ENCODE peak calls at places on chromosomes 16 and 17, in ten cellular contexts. H, S, F, W, V, T, I, J, Y and Z are unnamed samples.

GRCh38 chr17:83096401-83097220 is 17.2 kb downstream of the METRNL start:
- DNase-seq in J (no peak), Y (no peak), W (peak; percentile 71), T (no peak), H (no peak), V (no peak), F (no peak), I (no peak), S (peak; percentile 66), Z (no peak)

GRCh38 chr16:2364638-2365210 is 24.2 kb upstream of the ABCA3 start:
- DNase-seq in F (no peak), S (no peak), W (peak; percentile 7), V (no peak), Y (no peak), J (no peak), I (no peak), T (no peak), H (peak; percentile 16), Z (no peak)

GRCh38 chr16:58755989-58756649 is 22.0 kb upstream of the GOT2 start:
- DNase-seq in S (peak; percentile 2), I (peak; percentile 78), V (peak; percentile 69), J (peak; percentile 81), W (peak; percentile 78), Y (peak; percentile 29), H (peak; percentile 85), F (no peak), T (peak; percentile 82), Z (peak; percentile 78)

GRCh38 chr16:81740163-81740562 is 38.9 kb upstream of the PLCG2 start:
- DNase-seq in Y (no peak), W (no peak), T (no peak), J (peak; percentile 31), V (no peak), I (no peak), F (no peak), H (no peak), S (no peak), Z (no peak)

GRCh38 chr17:74544991-74545441 is 899 bp downstream of the CD300C start:
- DNase-seq in W (no peak), J (no peak), Y (no peak), V (no peak), S (no peak), T (no peak), I (no peak), H (no peak), F (no peak), Z (no peak)

GRCh38 chr16:2273484-2273883 is 5.6 kb upstream of the RNPS1 start:
- DNase-seq in F (no peak), I (no peak), Y (no peak), S (no peak), T (no peak), H (no peak), J (no peak), V (no peak), W (no peak), Z (no peak)

GRCh38 chr17:1123397-1124237 is 56.2 kb downstream of the ABR start:
- DNase-seq in T (no peak), J (no peak), V (no peak), H (no peak), F (no peak), W (no peak), Y (no peak), S (peak; percentile 64), I (no peak), Z (no peak)

GRCh38 chr17:62648954-62649294 is 21.5 kb downstream of the MRC2 start:
- DNase-seq in S (no peak), J (no peak), H (no peak), F (no peak), T (no peak), I (no peak), W (no peak), Y (no peak), V (no peak), Z (no peak)

GRCh38 chr17:81510798-81511549 is 1.6 kb downstream of the ACTG1 start:
- DNase-seq in J (no peak), W (peak; percentile 40), T (peak; percentile 71), H (no peak), I (peak; percentile 33), V (peak; percentile 43), F (no peak), Y (no peak), S (no peak), Z (no peak)

GRCh38 chr16:11361751-11362742 is 16.8 kb downstream of the RMI2 start:
- DNase-seq in Y (no peak), H (no peak), J (no peak), F (no peak), T (peak; percentile 44), S (no peak), W (no peak), I (no peak), V (no peak), Z (peak; percentile 32)

GRCh38 chr16:29995911-29996772 is at the start of gene INO80E:
- DNase-seq in I (peak; percentile 100), Y (peak; percentile 78), W (peak; percentile 96), V (peak; percentile 96), S (peak; percentile 100), F (peak; percentile 76), J (peak; percentile 94), H (peak; percentile 94), T (peak; percentile 98), Z (peak; percentile 99)

GRCh38 chr16:8996891-8997290 is 33.2 kb upstream of the USP7 start:
- DNase-seq in I (no peak), H (no peak), V (no peak), J (peak; percentile 50), S (no peak), T (no peak), Y (no peak), F (no peak), W (no peak), Z (no peak)

GRCh38 chr17:36629252-36629847 is 28.0 kb downstream of the MRM1 start:
- DNase-seq in T (peak; percentile 84), V (peak; percentile 51), Y (peak; percentile 19), H (peak; percentile 75), F (no peak), W (peak; percentile 92), I (peak; percentile 76), S (peak; percentile 75), J (peak; percentile 55), Z (peak; percentile 73)

GRCh38 chr16:67228034-67228785 is 1.3 kb downstream of the TMEM208 start:
- DNase-seq in F (no peak), V (no peak), J (no peak), S (no peak), T (no peak), H (no peak), Y (no peak), W (no peak), I (no peak), Z (no peak)

GRCh38 chr17:34118564-34118963 is 136.5 kb upstream of the CCL2 start:
- DNase-seq in V (no peak), Y (no peak), I (no peak), W (no peak), F (no peak), S (no peak), T (no peak), H (no peak), J (no peak), Z (no peak)

GRCh38 chr17:1779571-1780074 is 17.8 kb downstream of the SERPINF1 start:
- DNase-seq in S (no peak), I (no peak), W (no peak), J (no peak), H (peak; percentile 96), Y (peak; percentile 85), V (peak; percentile 98), F (peak; percentile 93), T (no peak), Z (no peak)

GRCh38 chr17:81646869-81647600 is 9.3 kb downstream of the PDE6G start:
- DNase-seq in V (no peak), H (no peak), F (no peak), J (no peak), S (no peak), W (no peak), T (no peak), Y (no peak), I (no peak), Z (no peak)

GRCh38 chr17:6556121-6557039 is at the start of gene PITPNM3:
- DNase-seq in H (no peak), Y (no peak), I (no peak), T (no peak), J (no peak), S (peak; percentile 3), W (no peak), F (no peak), V (no peak), Z (no peak)

GRCh38 chr17:27295945-27296344 is 2.0 kb downstream of the WSB1 start:
- DNase-seq in F (no peak), S (no peak), H (peak; percentile 30), V (no peak), I (no peak), W (no peak), T (no peak), Y (no peak), J (no peak), Z (no peak)

GRCh38 chr16:86494565-86495356 is 15.6 kb upstream of the FOXF1 start:
- DNase-seq in Y (no peak), F (no peak), S (no peak), J (no peak), V (no peak), W (no peak), I (no peak), H (no peak), T (no peak), Z (no peak)

GRCh38 chr16:80023865-80024264 is 423.3 kb upstream of the MAF start:
- DNase-seq in S (no peak), I (no peak), T (no peak), W (no peak), J (peak; percentile 9), H (peak; percentile 68), F (no peak), V (peak; percentile 74), Y (no peak), Z (no peak)

GRCh38 chr17:7897090-7897489 is 8.5 kb downstream of the CHD3 start:
- DNase-seq in I (no peak), J (no peak), F (no peak), H (no peak), V (no peak), S (no peak), T (no peak), W (no peak), Y (no peak), Z (no peak)

GRCh38 chr17:31269597-31269996 is 27.4 kb downstream of the OMG start:
- DNase-seq in W (peak; percentile 54), V (peak; percentile 93), T (no peak), I (no peak), F (peak; percentile 95), H (peak; percentile 81), Y (peak; percentile 98), J (peak; percentile 64), S (no peak), Z (no peak)

GRCh38 chr17:40818343-40818732 is 4.1 kb downstream of the KRT10 start:
- DNase-seq in I (no peak), W (peak; percentile 19), Y (no peak), T (no peak), S (no peak), V (no peak), J (no peak), H (no peak), F (no peak), Z (no peak)

GRCh38 chr16:10078541-10078949 is 103.7 kb downstream of the GRIN2A start:
- DNase-seq in I (no peak), V (peak; percentile 20), S (no peak), J (peak; percentile 27), W (no peak), T (no peak), F (no peak), Y (no peak), H (no peak), Z (no peak)

GRCh38 chr17:42720996-42721583 is 23.8 kb downstream of the EZH1 start:
- DNase-seq in S (peak; percentile 64), I (no peak), Y (peak; percentile 38), F (no peak), W (peak; percentile 78), T (peak; percentile 65), J (peak; percentile 83), V (peak; percentile 69), H (peak; percentile 87), Z (no peak)

GRCh38 chr17:45883063-45883462 is 11.3 kb upstream of the MAPT start:
- DNase-seq in W (no peak), V (no peak), H (no peak), F (no peak), I (no peak), T (no peak), J (no peak), S (no peak), Y (no peak), Z (no peak)

GRCh38 chr16:14489460-14489859 is 140.6 kb downstream of the PARN start:
- DNase-seq in Y (peak; percentile 53), F (no peak), I (no peak), W (peak; percentile 70), J (peak; percentile 57), T (peak; percentile 2), S (no peak), V (no peak), H (no peak), Z (no peak)